ENCODE peak calls at places on chromosomes 2 and 18, in five cellular contexts. O is fibroblast of the conjunctiva; E is activated naive CD8-positive, alpha-beta T cell treated with anti-CD3 and anti-CD28 coated beads, Interleukin-2, amount 50 U/mL, for 24 hours; K is NCI-H748 treated with DMSO at 0.1 percent for 48 hours; P is amygdala. A is an unnamed sample.

GRCh38 chr18:53018791-53019190 is 678.8 kb downstream of the DCC start:
- DNase-seq in O (no peak), E (no peak), K (no peak), P (no peak), A (no peak)

GRCh38 chr2:126970583-126970982 is 71.9 kb downstream of the TEX51 start:
- DNase-seq in O (no peak), E (no peak), K (no peak), P (no peak), A (no peak)

GRCh38 chr2:118812530-118812929 is 34.9 kb downstream of the EN1 start:
- DNase-seq in O (no peak), E (no peak), K (no peak), P (no peak), A (no peak)

GRCh38 chr2:233436691-233437438 is 82.6 kb downstream of the DGKD start:
- DNase-seq in O (no peak), E (no peak), K (no peak), P (no peak), A (no peak)

GRCh38 chr2:170255971-170256370 is 78.0 kb downstream of the MYO3B start:
- DNase-seq in O (no peak), E (no peak), K (no peak), P (no peak), A (no peak)

GRCh38 chr2:15588329-15588919 is 3.2 kb upstream of the DDX1 start:
- DNase-seq in O (peak), E (peak), K (peak), P (peak), A (peak)

GRCh38 chr2:72031346-72032115 is 116.1 kb downstream of the CYP26B1 start:
- DNase-seq in O (no peak), E (no peak), K (no peak), P (no peak), A (no peak)

GRCh38 chr18:36850527-36851201 is 21.7 kb downstream of the KIAA1328 start:
- DNase-seq in O (peak), E (no peak), K (no peak), P (no peak), A (no peak)

GRCh38 chr2:99662761-99663341 is 173.0 kb upstream of the REV1 start:
- DNase-seq in O (peak), E (no peak), K (no peak), P (peak), A (no peak)

GRCh38 chr18:35026407-35027061 is 14.7 kb upstream of the MAPRE2 start:
- DNase-seq in O (no peak), E (no peak), K (no peak), P (no peak), A (no peak)

GRCh38 chr2:168416555-168416954 is 39.5 kb upstream of the CERS6 start:
- DNase-seq in O (no peak), E (no peak), K (no peak), P (no peak), A (no peak)

GRCh38 chr2:86704482-86704971 is 15.6 kb upstream of the RMND5A start:
- DNase-seq in O (peak), E (no peak), K (no peak), P (no peak), A (no peak)

A was measured in endothelial cell.